ENCODE peak calls at places on chromosomes 12 and 14, in four cellular contexts. O is A549, B is GM12878, L is HepG2. P is an unnamed sample.

GRCh38 chr14:87005336-87005735 is 987.6 kb downstream of the GALC start:
- DNase-seq in O (no peak), B (no peak), L (no peak), P (no peak)

GRCh38 chr12:11183009-11183408 is 3.7 kb downstream of the TAS2R42 start:
- DNase-seq in O (no peak), B (no peak), L (no peak), P (no peak)

GRCh38 chr14:59454131-59454530 is 11.0 kb downstream of the GPR135 start:
- DNase-seq in O (peak; percentile 12), B (no peak), L (no peak), P (no peak)

GRCh38 chr12:68896881-68897540 is 36.0 kb downstream of the CPM start:
- DNase-seq in O (no peak), B (peak; percentile 26), L (no peak), P (no peak)

GRCh38 chr14:64012003-64012402 is 159.2 kb downstream of the SYNE2 start:
- DNase-seq in O (no peak), B (no peak), L (no peak), P (no peak)

GRCh38 chr14:65110525-65110924 is 8.2 kb upstream of the MAX start:
- DNase-seq in O (no peak), B (no peak), L (no peak), P (no peak)

GRCh38 chr12:54997914-54998507 is 13.4 kb upstream of the TESPA1 start:
- DNase-seq in O (no peak), B (no peak), L (no peak), P (no peak)

GRCh38 chr14:68157971-68158371 is 338.4 kb downstream of the RAD51B start:
- DNase-seq in O (no peak), B (no peak), L (no peak), P (no peak)

GRCh38 chr12:30785630-30786029 is 30.9 kb upstream of the CAPRIN2 start:
- DNase-seq in O (no peak), B (no peak), L (no peak), P (no peak)

GRCh38 chr12:83826112-83826511 is 1086.5 kb downstream of the SLC6A15 start:
- DNase-seq in O (peak; percentile 46), B (no peak), L (no peak), P (peak; percentile 13)

GRCh38 chr14:55354500-55354899 is 57.1 kb downstream of the ATG14 start:
- DNase-seq in O (peak; percentile 53), B (no peak), L (peak; percentile 41), P (peak; percentile 63)

GRCh38 chr12:32756476-32757158 is 920 bp upstream of the YARS2 start:
- DNase-seq in O (no peak), B (no peak), L (no peak), P (peak; percentile 5)

GRCh38 chr14:90509403-90509802 is 112.6 kb downstream of the CALM1 start:
- DNase-seq in O (no peak), B (no peak), L (no peak), P (no peak)

GRCh38 chr12:103903979-103904378 is 26.2 kb upstream of the HSP90B1 start:
- DNase-seq in O (no peak), B (no peak), L (no peak), P (no peak)

GRCh38 chr12:63940295-63940997 is 95.9 kb downstream of the SRGAP1 start:
- DNase-seq in O (no peak), B (no peak), L (no peak), P (peak; percentile 52)

GRCh38 chr14:96251656-96252155 is 4.3 kb upstream of the BDKRB1 start:
- DNase-seq in O (no peak), B (no peak), L (no peak), P (no peak)

GRCh38 chr14:38098074-38098846 is 109.4 kb upstream of the SSTR1 start:
- DNase-seq in O (no peak), B (no peak), L (no peak), P (no peak)

GRCh38 chr12:48681738-48682532 is at the start of gene KANSL2:
- DNase-seq in O (peak; percentile 99), B (peak; percentile 95), L (peak; percentile 98), P (peak; percentile 95)

GRCh38 chr12:132133952-132134652 is 10.0 kb downstream of the DDX51 start:
- DNase-seq in O (peak; percentile 39), B (no peak), L (no peak), P (no peak)

GRCh38 chr14:86796221-86797074 is 1196.5 kb downstream of the GALC start:
- DNase-seq in O (no peak), B (no peak), L (peak; percentile 69), P (no peak)

DNA sequence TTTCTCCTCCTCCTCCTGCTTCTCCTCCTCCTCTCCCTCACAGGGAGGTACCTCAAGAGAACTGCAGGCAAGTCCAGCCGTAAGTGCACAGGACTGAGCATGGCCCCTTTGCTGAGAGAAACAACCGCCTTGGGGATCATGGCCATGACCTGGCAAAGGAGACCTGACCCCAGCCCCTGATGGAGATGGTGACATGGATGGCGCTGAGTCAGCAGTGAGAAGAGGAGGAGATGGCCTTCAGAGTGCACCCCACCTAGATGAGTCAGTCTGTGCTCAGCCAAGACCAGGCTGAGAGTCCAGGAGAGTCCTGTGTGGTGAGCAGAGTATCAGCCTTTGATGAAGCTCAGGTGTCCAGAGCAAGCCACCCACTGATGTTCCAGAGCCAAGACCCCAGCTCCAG is 36.4 kb downstream of the MEG3 start:
- DNase-seq in O (no peak), B (no peak), L (no peak), P (no peak)
- TF ChIP-seq PBX3 in O (no peak), B (no peak), L (no peak), P (no peak)

GRCh38 chr14:71011479-71011878 is 104.2 kb downstream of the PCNX1 start:
- DNase-seq in O (no peak), B (no peak), L (no peak), P (no peak)
- TF ChIP-seq CTCF in O (peak; percentile 32), B (no peak), L (no peak), P (peak; percentile 45)

GRCh38 chr12:38995249-38995648 is 89.9 kb upstream of the CPNE8 start:
- DNase-seq in O (no peak), B (no peak), L (no peak), P (no peak)
- TF ChIP-seq PBX3 in O (no peak), B (no peak), L (no peak), P (no peak)

GRCh38 chr14:49896956-49897355 is 4.1 kb downstream of the ARF6 start:
- DNase-seq in O (no peak), B (no peak), L (no peak), P (peak; percentile 21)
- TF ChIP-seq CTCF in O (no peak), B (no peak), L (no peak), P (peak; percentile 14)

DNA sequence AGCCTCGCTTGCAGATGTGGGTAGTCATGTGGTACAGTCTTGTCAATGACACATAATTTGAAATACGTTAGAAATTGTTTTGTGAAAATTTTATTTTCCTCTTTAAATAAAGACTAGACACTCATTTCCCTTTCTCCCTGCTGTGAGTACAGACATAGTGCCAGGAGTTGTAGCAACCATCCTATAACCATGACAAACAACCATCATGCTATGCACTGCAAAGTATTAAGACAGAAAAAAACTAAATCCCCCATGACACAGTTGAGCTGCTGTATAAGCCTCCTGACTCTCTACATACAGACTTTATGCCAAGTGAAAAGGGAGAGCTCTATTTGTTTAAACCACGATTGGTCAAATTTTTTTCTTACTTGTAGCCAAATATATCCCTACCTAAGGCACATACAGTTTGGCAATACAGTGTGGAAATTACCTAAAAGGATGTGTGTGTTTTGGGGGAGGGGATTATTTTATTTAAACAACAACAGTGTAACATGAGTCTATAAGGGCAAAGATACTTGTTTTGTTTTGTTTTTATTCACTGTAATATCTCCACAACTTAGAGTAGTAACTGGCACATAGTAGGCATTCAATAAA is 45.0 kb upstream of the KRR1 start:
- DNase-seq in O (peak; percentile 25), B (no peak), L (peak; percentile 34), P (no peak)
- TF ChIP-seq PBX3 in O (no peak), B (no peak), L (no peak), P (no peak)

DNA sequence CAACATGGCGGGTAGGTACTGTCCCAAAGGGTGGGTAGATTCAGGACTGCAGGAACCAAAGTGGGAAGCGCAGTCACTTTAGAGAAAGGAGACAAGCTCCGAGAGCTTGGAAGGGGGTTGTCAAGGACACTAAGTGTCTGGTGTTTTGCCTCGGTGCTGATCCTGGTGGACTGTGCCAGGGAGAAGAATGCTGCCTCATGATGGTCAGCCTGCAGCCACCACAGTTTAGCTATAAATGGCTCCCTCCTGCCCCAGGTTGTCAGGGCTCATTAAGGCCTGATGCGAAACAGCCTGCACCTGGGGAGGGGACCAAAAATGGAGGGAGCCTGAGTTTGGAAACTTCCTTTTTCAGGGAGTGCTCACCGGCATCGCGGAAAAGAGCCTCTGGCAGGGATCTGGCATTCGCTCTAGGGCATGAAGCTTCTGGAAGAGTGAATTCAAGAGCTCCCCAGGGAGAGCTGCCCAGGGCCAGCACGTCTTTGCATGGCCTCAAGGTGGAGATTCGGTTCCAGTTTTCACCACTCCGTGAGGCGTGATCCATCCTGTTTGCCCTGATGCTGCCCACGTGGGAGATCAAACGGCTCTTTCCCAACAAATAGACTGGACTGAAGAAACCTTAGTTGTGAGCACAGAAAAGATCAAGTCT is 164.0 kb downstream of the FOXN3 start:
- DNase-seq in O (peak; percentile 11), B (no peak), L (no peak), P (peak; percentile 21)
- TF ChIP-seq CTCF in O (no peak), B (no peak), L (no peak), P (no peak)

GRCh38 chr14:36910578-36910977 is 248.9 kb downstream of the PAX9 start:
- DNase-seq in O (no peak), B (no peak), L (no peak), P (no peak)

GRCh38 chr14:36915089-36915488 is 253.4 kb downstream of the PAX9 start:
- DNase-seq in O (no peak), B (no peak), L (no peak), P (no peak)
- TF ChIP-seq PBX3 in O (no peak), B (no peak), L (no peak), P (no peak)

GRCh38 chr12:75815756-75816155 is 215.8 kb downstream of the PHLDA1 start:
- DNase-seq in O (no peak), B (no peak), L (no peak), P (no peak)

GRCh38 chr12:75814856-75815754 is 216.5 kb downstream of the PHLDA1 start:
- DNase-seq in O (peak; percentile 73), B (no peak), L (no peak), P (peak; percentile 40)

GRCh38 chr12:75818863-75819262 is 212.7 kb downstream of the PHLDA1 start:
- DNase-seq in O (no peak), B (no peak), L (no peak), P (no peak)

GRCh38 chr12:75819512-75819911 is 212.1 kb downstream of the PHLDA1 start:
- DNase-seq in O (no peak), B (no peak), L (no peak), P (no peak)

GRCh38 chr12:75816892-75817291 is 214.7 kb downstream of the PHLDA1 start:
- DNase-seq in O (peak; percentile 74), B (peak; percentile 5), L (no peak), P (no peak)
- TF ChIP-seq CTCF in O (peak; percentile 28), B (peak; percentile 44), L (peak; percentile 5), P (peak; percentile 38)

GRCh38 chr14:104140463-104141331 is 2.3 kb downstream of the KIF26A start:
- DNase-seq in O (no peak), B (no peak), L (no peak), P (peak; percentile 40)
- TF ChIP-seq PBX3 in O (no peak), B (no peak), L (no peak), P (no peak)

P was measured in SK-N-SH.